ENCODE peak calls at places on chromosomes 12 and 14, in seven cellular contexts. F is HCEC 1CT, I is AG04449, O is iPS-NIHi11, K is body of pancreas, Y is mesothelial cell of epicardium, R is SK-MEL-5. X is an unnamed sample.

GRCh38 chr12:121295746-121296617 is 527 bp downstream of the CAMKK2 start:
- DNase-seq in F (no peak), I (no peak), O (no peak), K (peak), Y (peak), R (peak), X (no peak)

GRCh38 chr12:52524898-52525591 is 4.9 kb upstream of the KRT5 start:
- DNase-seq in F (no peak), I (no peak), O (no peak), K (peak), Y (peak), R (no peak), X (no peak)

GRCh38 chr14:28141662-28142061 is 624.9 kb upstream of the FOXG1 start:
- DNase-seq in F (no peak), I (no peak), O (no peak), K (no peak), Y (no peak), R (no peak), X (no peak)

GRCh38 chr12:20423557-20423956 is 55.2 kb downstream of the PDE3A start:
- DNase-seq in F (no peak), I (no peak), O (peak), K (no peak), Y (no peak), R (no peak), X (no peak)

GRCh38 chr12:34295366-34296142 is 273.3 kb downstream of the ALG10 start:
- DNase-seq in F (no peak), I (no peak), O (no peak), K (no peak), Y (no peak), R (no peak), X (no peak)

GRCh38 chr14:60981626-60982455 is 796 bp downstream of the SLC38A6 start:
- DNase-seq in F (peak), I (peak), O (peak), K (no peak), Y (no peak), R (peak), X (no peak)

GRCh38 chr12:12671850-12672660 is 23.9 kb downstream of the GPR19 start:
- DNase-seq in F (peak), I (no peak), O (no peak), K (no peak), Y (no peak), R (no peak), X (no peak)

GRCh38 chr12:54017845-54018607 is 9.2 kb downstream of the HOXC8 start:
- DNase-seq in F (peak), I (peak), O (peak), K (peak), Y (peak), R (peak), X (peak)

X was measured in CD8-positive, alpha-beta T cell.